ENCODE peak calls at places on chromosome 1, in six cellular contexts. X is GM23248; J is CD4-positive, alpha-beta memory T cell; F is pancreas; T is aorta; S is small intestine. K is an unnamed sample.

GRCh38 chr1:116628448-116628847 is 39.1 kb downstream of the IGSF3 start:
- DNase-seq in X (no peak), J (no peak), F (no peak), T (no peak), S (no peak), K (no peak)

GRCh38 chr1:65165269-65166002 is 17.4 kb downstream of the AK4 start:
- DNase-seq in X (no peak), J (no peak), F (no peak), T (no peak), S (no peak), K (no peak)

GRCh38 chr1:84442256-84442655 is 36.8 kb upstream of the RPF1 start:
- DNase-seq in X (peak; percentile 93), J (peak; percentile 72), F (no peak), T (no peak), S (peak; percentile 79), K (no peak)

GRCh38 chr1:29785554-29785953 is 549.2 kb downstream of the PTPRU start:
- DNase-seq in X (no peak), J (no peak), F (no peak), T (no peak), S (no peak), K (no peak)

GRCh38 chr1:22223176-22223575 is 80.3 kb upstream of the WNT4 start:
- DNase-seq in X (no peak), J (no peak), F (no peak), T (no peak), S (no peak), K (no peak)

GRCh38 chr1:237570530-237570929 is 320.2 kb downstream of the ZP4 start:
- DNase-seq in X (no peak), J (no peak), F (no peak), T (no peak), S (no peak), K (no peak)

GRCh38 chr1:195053478-195053877 is 1554.8 kb downstream of the KCNT2 start:
- DNase-seq in X (peak; percentile 11), J (no peak), F (no peak), T (no peak), S (no peak), K (no peak)

GRCh38 chr1:115428262-115428661 is 90.2 kb upstream of the NGF start:
- DNase-seq in X (peak; percentile 26), J (no peak), F (no peak), T (no peak), S (no peak), K (no peak)

GRCh38 chr1:87149166-87150065 is 179.3 kb upstream of the LMO4 start:
- DNase-seq in X (peak; percentile 78), J (no peak), F (no peak), T (no peak), S (no peak), K (no peak)

GRCh38 chr1:24341260-24341659 is 22.1 kb downstream of the GRHL3 start:
- DNase-seq in X (no peak), J (no peak), F (no peak), T (no peak), S (no peak), K (no peak)

GRCh38 chr1:230427981-230428380 is 1.8 kb upstream of the PGBD5 start:
- DNase-seq in X (no peak), J (no peak), F (no peak), T (no peak), S (no peak), K (no peak)

GRCh38 chr1:218339267-218339831 is 5.8 kb upstream of the TGFB2 start:
- DNase-seq in X (peak; percentile 64), J (no peak), F (no peak), T (no peak), S (peak; percentile 31), K (no peak)

GRCh38 chr1:74083128-74083527 is 114.8 kb downstream of the LRRIQ3 start:
- DNase-seq in X (no peak), J (no peak), F (no peak), T (no peak), S (no peak), K (no peak)

GRCh38 chr1:63674865-63675815 is 81.9 kb downstream of the PGM1 start:
- DNase-seq in X (no peak), J (no peak), F (peak; percentile 36), T (no peak), S (no peak), K (no peak)

GRCh38 chr1:179809506-179810366 is 66.6 kb downstream of the FAM163A start:
- DNase-seq in X (peak; percentile 78), J (peak; percentile 71), F (peak; percentile 19), T (no peak), S (peak; percentile 68), K (peak; percentile 45)

GRCh38 chr1:26092422-26092821 is 19.2 kb upstream of the PDIK1L start:
- DNase-seq in X (no peak), J (no peak), F (no peak), T (no peak), S (no peak), K (no peak)
- H3K9me3 ChIP-seq in X (no peaks in the 10 kb centered on the region), J (no peaks in the 10 kb centered on the region), F (no peaks in the 10 kb centered on the region), T (no peaks in the 10 kb centered on the region), S (no peaks in the 10 kb centered on the region), K (peaks cover 3% of the 10 kb centered on the region)

DNA sequence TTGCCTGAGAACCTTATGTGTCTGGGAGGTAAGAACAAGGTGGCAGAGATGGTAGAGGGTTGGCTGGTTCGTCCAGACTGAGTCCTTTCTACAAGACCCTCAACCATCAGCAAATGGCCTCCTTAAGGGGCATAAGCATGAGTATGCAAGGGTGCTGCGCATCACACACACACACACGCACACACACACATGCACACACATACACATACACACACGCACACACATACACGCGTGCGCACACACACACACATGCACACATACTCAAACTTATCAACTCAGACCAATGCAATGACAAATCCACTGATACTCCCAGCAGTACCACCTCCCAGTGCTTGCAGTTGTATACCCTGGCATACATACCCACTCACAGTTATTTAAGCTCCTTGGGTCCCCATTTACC is 57.0 kb downstream of the RHBG start:
- DNase-seq in X (no peak), J (no peak), F (no peak), T (no peak), S (no peak), K (no peak)
- H3K27ac ChIP-seq in X (no peak overlapping the region), J (no peak overlapping the region), F (no peak overlapping the region), T (no peak overlapping the region), S (no peak overlapping the region), K (no peak overlapping the region)

GRCh38 chr1:111643696-111644095 is 24.1 kb downstream of the RAP1A start:
- DNase-seq in X (no peak), J (no peak), F (no peak), T (no peak), S (no peak), K (no peak)
- H3K9me3 ChIP-seq in X (no peaks in the 10 kb centered on the region), J (no peaks in the 10 kb centered on the region), F (no peaks in the 10 kb centered on the region), T (no peaks in the 10 kb centered on the region), S (no peaks in the 10 kb centered on the region), K (no peaks in the 10 kb centered on the region)

GRCh38 chr1:196545239-196545638 is 63.0 kb downstream of the KCNT2 start:
- DNase-seq in X (no peak), J (no peak), F (no peak), T (no peak), S (no peak), K (no peak)
- H3K27ac ChIP-seq in X (no peak overlapping the region), J (no peak overlapping the region), F (no peak overlapping the region), T (no peak overlapping the region), S (no peak overlapping the region), K (no peak overlapping the region)

DNA sequence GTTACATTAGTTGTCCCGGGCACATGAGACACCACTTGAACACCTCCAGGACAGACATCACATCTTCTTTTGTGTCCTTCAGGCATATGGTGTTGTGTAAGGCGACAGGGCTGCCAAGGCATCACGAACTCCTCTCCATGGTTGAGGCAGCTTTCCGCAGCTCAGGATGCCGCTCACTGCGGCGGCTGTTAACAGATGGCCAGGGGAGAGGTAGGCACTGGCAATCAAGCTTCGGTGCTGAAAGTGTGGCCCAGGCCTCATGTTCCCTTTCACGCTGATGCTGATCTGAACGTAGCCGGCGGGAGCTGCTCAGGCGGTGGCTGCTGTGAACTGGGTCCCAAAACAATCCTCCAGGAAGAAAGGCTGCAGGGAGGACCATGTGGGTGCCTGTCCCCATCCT is 287.2 kb upstream of the AJAP1 start:
- DNase-seq in X (no peak), J (no peak), F (no peak), T (no peak), S (no peak), K (no peak)
- H3K9me3 ChIP-seq in X (no peaks in the 10 kb centered on the region), J (no peaks in the 10 kb centered on the region), F (no peaks in the 10 kb centered on the region), T (peaks cover 3% of the 10 kb centered on the region), S (no peaks in the 10 kb centered on the region), K (peaks cover 3% of the 10 kb centered on the region)